ENCODE peak calls at places on chromosomes 3 and 15, in nine cellular contexts. W is mucosa of gallbladder; Z is SK-N-SH; G is stimulated activated CD4-positive, alpha-beta T cell treated with anti-CD3 and anti-CD28 coated beads, TNF-alpha, amount 100 ng/mL, for 1 hour; C is activated T-helper 1 cell treated with Interleukin-2 at 50 U/mL for 16 hours; M is OCI-LY7; D is natural killer cell; R is CD4-positive, alpha-beta T cell; A is mammary epithelial cell. X is an unnamed sample.

GRCh38 chr15:62124176-62124952 is 40.7 kb downstream of the C2CD4B start:
- DNase-seq in W (no peak), Z (no peak), G (no peak), C (no peak), M (peak), D (no peak), R (no peak), A (no peak), X (no peak)

GRCh38 chr3:104547040-104547439 is 819.7 kb upstream of the ALCAM start:
- DNase-seq in W (no peak), Z (no peak), G (no peak), C (no peak), M (no peak), D (no peak), R (no peak), A (no peak), X (no peak)

GRCh38 chr3:117820900-117821299 is 1111.3 kb downstream of the TUSC7 start:
- DNase-seq in W (no peak), Z (no peak), G (no peak), C (no peak), M (no peak), D (no peak), R (no peak), A (peak), X (no peak)

GRCh38 chr15:50880651-50881114 is 27.8 kb upstream of the AP4E1 start:
- DNase-seq in W (no peak), Z (no peak), G (no peak), C (no peak), M (peak), D (no peak), R (no peak), A (peak), X (no peak)

GRCh38 chr3:53581671-53582070 is 87.3 kb downstream of the CACNA1D start:
- DNase-seq in W (no peak), Z (no peak), G (no peak), C (no peak), M (no peak), D (no peak), R (no peak), A (peak), X (no peak)

GRCh38 chr3:177934001-177934891 is 602.0 kb upstream of the KCNMB2 start:
- DNase-seq in W (no peak), Z (no peak), G (no peak), C (no peak), M (no peak), D (no peak), R (no peak), A (no peak), X (no peak)

GRCh38 chr3:194577985-194578905 is 55.0 kb downstream of the TMEM44 start:
- DNase-seq in W (no peak), Z (no peak), G (no peak), C (no peak), M (no peak), D (no peak), R (no peak), A (peak), X (no peak)

GRCh38 chr3:51687472-51688205 is 16.6 kb downstream of the TEX264 start:
- DNase-seq in W (no peak), Z (no peak), G (no peak), C (no peak), M (no peak), D (no peak), R (no peak), A (no peak), X (no peak)

GRCh38 chr15:68204776-68205557 is at the start of gene CALML4:
- DNase-seq in W (peak), Z (no peak), G (no peak), C (no peak), M (no peak), D (no peak), R (no peak), A (no peak), X (no peak)

GRCh38 chr15:59549826-59550225 is 61.8 kb upstream of the GCNT3 start:
- DNase-seq in W (no peak), Z (no peak), G (no peak), C (no peak), M (no peak), D (no peak), R (no peak), A (no peak), X (no peak)

GRCh38 chr15:84749111-84749991 is 959 bp downstream of the ZNF592 start:
- DNase-seq in W (peak), Z (peak), G (no peak), C (peak), M (peak), D (peak), R (peak), A (peak), X (no peak)

GRCh38 chr3:195844671-195845218 is 33.0 kb upstream of the MUC4 start:
- DNase-seq in W (no peak), Z (no peak), G (no peak), C (no peak), M (no peak), D (no peak), R (no peak), A (no peak), X (no peak)

GRCh38 chr3:25291524-25291923 is 136.5 kb upstream of the RARB start:
- DNase-seq in W (no peak), Z (no peak), G (no peak), C (no peak), M (no peak), D (no peak), R (no peak), A (no peak), X (no peak)

GRCh38 chr3:95235916-95236315 is 1173.1 kb downstream of the NSUN3 start:
- DNase-seq in W (no peak), Z (no peak), G (no peak), C (no peak), M (no peak), D (no peak), R (no peak), A (no peak), X (no peak)

GRCh38 chr3:132785292-132785691 is 63.1 kb upstream of the NPHP3 start:
- DNase-seq in W (no peak), Z (no peak), G (no peak), C (no peak), M (no peak), D (no peak), R (no peak), A (peak), X (no peak)

GRCh38 chr3:38653685-38654537 is 4.4 kb upstream of the SCN5A start:
- DNase-seq in W (no peak), Z (peak), G (no peak), C (no peak), M (no peak), D (no peak), R (no peak), A (no peak), X (no peak)

GRCh38 chr3:4107430-4107829 is 195.7 kb upstream of the SETMAR start:
- DNase-seq in W (no peak), Z (no peak), G (no peak), C (no peak), M (no peak), D (no peak), R (no peak), A (no peak), X (no peak)

GRCh38 chr3:103609472-103609871 is 1174.7 kb downstream of the ZPLD1 start:
- DNase-seq in W (no peak), Z (no peak), G (no peak), C (no peak), M (no peak), D (no peak), R (no peak), A (no peak), X (no peak)

GRCh38 chr15:79093352-79093935 is 2.9 kb upstream of the RASGRF1 start:
- DNase-seq in W (no peak), Z (no peak), G (no peak), C (no peak), M (no peak), D (no peak), R (no peak), A (no peak), X (no peak)

GRCh38 chr15:99671926-99672701 is 61.1 kb downstream of the LYSMD4 start:
- DNase-seq in W (no peak), Z (no peak), G (no peak), C (no peak), M (no peak), D (no peak), R (no peak), A (no peak), X (no peak)

GRCh38 chr3:191303596-191303995 is 25.6 kb upstream of the CCDC50 start:
- DNase-seq in W (no peak), Z (peak), G (no peak), C (no peak), M (no peak), D (no peak), R (no peak), A (peak), X (no peak)

GRCh38 chr15:74983725-74984231 is 11.6 kb upstream of the SCAMP5 start:
- DNase-seq in W (no peak), Z (no peak), G (no peak), C (no peak), M (no peak), D (no peak), R (no peak), A (peak), X (no peak)